ENCODE peak calls at places on chromosomes 2 and 18, in seven cellular contexts. One of them, this sample, is unnamed.

GRCh38 chr2:75622500-75622899 is 24.1 kb upstream of the MRPL19 start:
- DNase-seq in CD8-positive, alpha-beta T cell: no peak
- DNase-seq in upper lobe of right lung: no peak
- DNase-seq in colonic mucosa: no peak
- DNase-seq in IMR-90: no peak
- DNase-seq in caudate nucleus: no peak
- DNase-seq in SJSA1: no peak
- DNase-seq in this sample: no peak

GRCh38 chr2:226652983-226653765 is 146.4 kb downstream of the IRS1 start:
- DNase-seq in caudate nucleus: no peak
- DNase-seq in SJSA1: no peak
- DNase-seq in upper lobe of right lung: no peak
- DNase-seq in CD8-positive, alpha-beta T cell: no peak
- DNase-seq in colonic mucosa: no peak
- DNase-seq in IMR-90: peak
- DNase-seq in this sample: no peak

GRCh38 chr18:8052237-8052701 is 485.2 kb downstream of the PTPRM start:
- DNase-seq in IMR-90: peak
- DNase-seq in upper lobe of right lung: no peak
- DNase-seq in caudate nucleus: no peak
- DNase-seq in colonic mucosa: no peak
- DNase-seq in CD8-positive, alpha-beta T cell: no peak
- DNase-seq in SJSA1: no peak
- DNase-seq in this sample: no peak

GRCh38 chr2:11072550-11072949 is 82.7 kb upstream of the SLC66A3 start:
- DNase-seq in SJSA1: no peak
- DNase-seq in CD8-positive, alpha-beta T cell: no peak
- DNase-seq in upper lobe of right lung: no peak
- DNase-seq in IMR-90: no peak
- DNase-seq in caudate nucleus: no peak
- DNase-seq in colonic mucosa: no peak
- DNase-seq in this sample: no peak

GRCh38 chr2:143192085-143192484 is 62.9 kb downstream of the ARHGAP15 start:
- DNase-seq in caudate nucleus: no peak
- DNase-seq in CD8-positive, alpha-beta T cell: no peak
- DNase-seq in SJSA1: no peak
- DNase-seq in upper lobe of right lung: no peak
- DNase-seq in colonic mucosa: no peak
- DNase-seq in IMR-90: no peak
- DNase-seq in this sample: no peak

GRCh38 chr2:44479127-44479887 is 117.6 kb downstream of the CAMKMT start:
- DNase-seq in upper lobe of right lung: no peak
- DNase-seq in caudate nucleus: no peak
- DNase-seq in colonic mucosa: peak
- DNase-seq in IMR-90: peak
- DNase-seq in SJSA1: peak
- DNase-seq in CD8-positive, alpha-beta T cell: no peak
- DNase-seq in this sample: peak

GRCh38 chr2:214014551-214015230 is 396.2 kb upstream of the VWC2L start:
- DNase-seq in CD8-positive, alpha-beta T cell: no peak
- DNase-seq in colonic mucosa: no peak
- DNase-seq in caudate nucleus: no peak
- DNase-seq in SJSA1: no peak
- DNase-seq in IMR-90: peak
- DNase-seq in upper lobe of right lung: no peak
- DNase-seq in this sample: no peak

GRCh38 chr2:185291035-185291647 is 447.5 kb upstream of the FSIP2 start:
- DNase-seq in caudate nucleus: no peak
- DNase-seq in colonic mucosa: peak
- DNase-seq in IMR-90: peak
- DNase-seq in upper lobe of right lung: peak
- DNase-seq in SJSA1: peak
- DNase-seq in CD8-positive, alpha-beta T cell: no peak
- DNase-seq in this sample: peak

GRCh38 chr2:216057688-216058193 is 23.9 kb downstream of the PECR start:
- DNase-seq in upper lobe of right lung: peak
- DNase-seq in CD8-positive, alpha-beta T cell: peak
- DNase-seq in colonic mucosa: peak
- DNase-seq in caudate nucleus: no peak
- DNase-seq in IMR-90: peak
- DNase-seq in SJSA1: no peak
- DNase-seq in this sample: no peak

GRCh38 chr2:20578895-20579825 is 71.7 kb downstream of the HS1BP3 start:
- DNase-seq in IMR-90: peak
- DNase-seq in caudate nucleus: peak
- DNase-seq in upper lobe of right lung: peak
- DNase-seq in SJSA1: peak
- DNase-seq in CD8-positive, alpha-beta T cell: no peak
- DNase-seq in colonic mucosa: peak
- DNase-seq in this sample: no peak

GRCh38 chr2:85178154-85178553 is 45.0 kb downstream of the TCF7L1 start:
- DNase-seq in upper lobe of right lung: no peak
- DNase-seq in IMR-90: peak
- DNase-seq in CD8-positive, alpha-beta T cell: no peak
- DNase-seq in colonic mucosa: no peak
- DNase-seq in SJSA1: no peak
- DNase-seq in caudate nucleus: no peak
- DNase-seq in this sample: no peak

GRCh38 chr2:231455222-231455621 is 9.1 kb downstream of the NCL start:
- DNase-seq in colonic mucosa: no peak
- DNase-seq in SJSA1: no peak
- DNase-seq in CD8-positive, alpha-beta T cell: no peak
- DNase-seq in upper lobe of right lung: no peak
- DNase-seq in caudate nucleus: no peak
- DNase-seq in IMR-90: no peak
- DNase-seq in this sample: no peak

GRCh38 chr2:197927994-197928393 is 123.6 kb downstream of the PLCL1 start:
- DNase-seq in upper lobe of right lung: no peak
- DNase-seq in colonic mucosa: no peak
- DNase-seq in IMR-90: no peak
- DNase-seq in caudate nucleus: no peak
- DNase-seq in SJSA1: no peak
- DNase-seq in CD8-positive, alpha-beta T cell: no peak
- DNase-seq in this sample: no peak

GRCh38 chr18:37846996-37847395 is 281.4 kb upstream of the CELF4 start:
- DNase-seq in SJSA1: no peak
- DNase-seq in IMR-90: no peak
- DNase-seq in colonic mucosa: no peak
- DNase-seq in CD8-positive, alpha-beta T cell: no peak
- DNase-seq in caudate nucleus: no peak
- DNase-seq in upper lobe of right lung: no peak
- DNase-seq in this sample: no peak

GRCh38 chr2:104774631-104775030 is 79.3 kb upstream of the POU3F3 start:
- DNase-seq in colonic mucosa: no peak
- DNase-seq in upper lobe of right lung: no peak
- DNase-seq in IMR-90: no peak
- DNase-seq in caudate nucleus: no peak
- DNase-seq in CD8-positive, alpha-beta T cell: no peak
- DNase-seq in SJSA1: no peak
- DNase-seq in this sample: no peak

GRCh38 chr2:27241761-27242613 is 20.9 kb downstream of the SLC30A3 start:
- DNase-seq in colonic mucosa: no peak
- DNase-seq in SJSA1: no peak
- DNase-seq in upper lobe of right lung: no peak
- DNase-seq in IMR-90: no peak
- DNase-seq in CD8-positive, alpha-beta T cell: no peak
- DNase-seq in caudate nucleus: no peak
- DNase-seq in this sample: no peak

GRCh38 chr2:40097691-40098376 is 318.8 kb upstream of the THUMPD2 start:
- DNase-seq in CD8-positive, alpha-beta T cell: no peak
- DNase-seq in SJSA1: no peak
- DNase-seq in colonic mucosa: no peak
- DNase-seq in upper lobe of right lung: no peak
- DNase-seq in IMR-90: peak
- DNase-seq in caudate nucleus: no peak
- DNase-seq in this sample: no peak

GRCh38 chr2:55616509-55617159 is 788 bp downstream of the PPP4R3B start:
- DNase-seq in upper lobe of right lung: no peak
- DNase-seq in SJSA1: no peak
- DNase-seq in caudate nucleus: no peak
- DNase-seq in colonic mucosa: peak
- DNase-seq in CD8-positive, alpha-beta T cell: no peak
- DNase-seq in IMR-90: peak
- DNase-seq in this sample: no peak

GRCh38 chr2:62787381-62787780 is 81.9 kb downstream of the EHBP1 start:
- DNase-seq in SJSA1: no peak
- DNase-seq in IMR-90: peak
- DNase-seq in colonic mucosa: no peak
- DNase-seq in caudate nucleus: no peak
- DNase-seq in CD8-positive, alpha-beta T cell: no peak
- DNase-seq in upper lobe of right lung: no peak
- DNase-seq in this sample: no peak

GRCh38 chr2:137938204-137938603 is 26.1 kb upstream of the HNMT start:
- DNase-seq in colonic mucosa: no peak
- DNase-seq in IMR-90: peak
- DNase-seq in SJSA1: no peak
- DNase-seq in caudate nucleus: no peak
- DNase-seq in upper lobe of right lung: no peak
- DNase-seq in CD8-positive, alpha-beta T cell: no peak
- DNase-seq in this sample: no peak

GRCh38 chr2:37802899-37803379 is 122.1 kb upstream of the RMDN2 start:
- DNase-seq in colonic mucosa: no peak
- DNase-seq in SJSA1: peak
- DNase-seq in upper lobe of right lung: no peak
- DNase-seq in IMR-90: peak
- DNase-seq in CD8-positive, alpha-beta T cell: no peak
- DNase-seq in caudate nucleus: no peak
- DNase-seq in this sample: no peak

DNA sequence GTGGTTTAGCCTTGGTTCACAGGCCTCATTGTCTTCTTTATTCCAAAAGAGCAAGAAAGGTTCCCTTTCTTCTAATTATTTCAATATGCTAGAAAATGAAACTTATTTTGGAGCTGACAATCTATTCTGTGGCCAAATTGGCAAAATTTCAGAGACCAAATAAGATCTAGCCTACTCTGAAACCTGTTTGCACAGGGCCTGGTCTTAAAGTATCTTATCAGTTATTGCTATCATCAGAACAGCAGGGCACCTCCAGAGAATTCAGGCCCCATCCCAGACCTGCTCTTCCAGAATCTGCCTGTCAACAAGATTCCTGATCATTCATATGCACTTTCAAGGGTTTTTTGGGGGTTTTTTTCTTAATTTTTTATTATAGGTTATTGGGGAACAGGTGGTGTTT is 198.7 kb downstream of the ANAPC1 start:
- DNase-seq in caudate nucleus: no peak
- DNase-seq in IMR-90: no peak
- DNase-seq in SJSA1: no peak
- DNase-seq in upper lobe of right lung: no peak
- DNase-seq in colonic mucosa: no peak
- DNase-seq in CD8-positive, alpha-beta T cell: no peak
- DNase-seq in this sample: no peak
- H3K27ac ChIP-seq in caudate nucleus: no peak
- H3K27ac ChIP-seq in IMR-90: no peak
- H3K27ac ChIP-seq in SJSA1: no peak
- H3K27ac ChIP-seq in upper lobe of right lung: no peak
- H3K27ac ChIP-seq in colonic mucosa: no peak
- H3K27ac ChIP-seq in CD8-positive, alpha-beta T cell: no peak
- H3K27ac ChIP-seq in this sample: no peak

GRCh38 chr2:54546925-54547324 is 90.8 kb downstream of the SPTBN1 start:
- DNase-seq in CD8-positive, alpha-beta T cell: no peak
- DNase-seq in caudate nucleus: no peak
- DNase-seq in colonic mucosa: no peak
- DNase-seq in SJSA1: no peak
- DNase-seq in IMR-90: no peak
- DNase-seq in upper lobe of right lung: no peak
- DNase-seq in this sample: no peak

GRCh38 chr2:54543736-54544396 is 87.7 kb downstream of the SPTBN1 start:
- DNase-seq in SJSA1: no peak
- DNase-seq in IMR-90: no peak
- DNase-seq in colonic mucosa: no peak
- DNase-seq in CD8-positive, alpha-beta T cell: no peak
- DNase-seq in upper lobe of right lung: no peak
- DNase-seq in caudate nucleus: no peak
- DNase-seq in this sample: no peak

GRCh38 chr2:54545700-54546450 is 89.7 kb downstream of the SPTBN1 start:
- DNase-seq in colonic mucosa: no peak
- DNase-seq in caudate nucleus: no peak
- DNase-seq in CD8-positive, alpha-beta T cell: no peak
- DNase-seq in IMR-90: peak
- DNase-seq in SJSA1: no peak
- DNase-seq in upper lobe of right lung: no peak
- DNase-seq in this sample: no peak

GRCh38 chr2:54549430-54549829 is 93.3 kb downstream of the SPTBN1 start:
- DNase-seq in upper lobe of right lung: no peak
- DNase-seq in CD8-positive, alpha-beta T cell: no peak
- DNase-seq in SJSA1: no peak
- DNase-seq in caudate nucleus: no peak
- DNase-seq in colonic mucosa: no peak
- DNase-seq in IMR-90: no peak
- DNase-seq in this sample: no peak

DNA sequence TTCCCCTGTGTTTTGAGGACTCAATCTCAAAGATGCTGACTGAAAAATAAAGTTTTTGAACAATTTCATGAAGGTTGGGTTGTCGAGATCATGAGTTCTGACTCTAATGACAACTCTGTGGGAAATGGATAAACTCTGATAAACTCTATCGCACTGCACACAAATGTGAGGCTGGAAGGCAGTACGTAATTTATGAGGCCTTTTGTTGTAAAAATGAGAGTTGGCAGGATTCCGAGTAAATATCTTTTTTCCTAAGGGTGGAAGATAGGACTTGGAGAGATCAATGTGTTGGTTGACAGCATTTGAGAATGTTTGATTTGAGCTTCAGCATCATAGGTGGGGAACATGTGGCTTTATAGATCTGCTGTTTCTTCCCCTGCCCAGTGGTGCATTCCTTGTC is 90.4 kb downstream of the SPTBN1 start:
- DNase-seq in caudate nucleus: no peak
- DNase-seq in colonic mucosa: no peak
- DNase-seq in CD8-positive, alpha-beta T cell: no peak
- DNase-seq in SJSA1: no peak
- DNase-seq in upper lobe of right lung: no peak
- DNase-seq in IMR-90: no peak
- DNase-seq in this sample: no peak
- H3K27ac ChIP-seq in caudate nucleus: no peak
- H3K27ac ChIP-seq in colonic mucosa: peak
- H3K27ac ChIP-seq in CD8-positive, alpha-beta T cell: no peak
- H3K27ac ChIP-seq in SJSA1: no peak
- H3K27ac ChIP-seq in upper lobe of right lung: no peak
- H3K27ac ChIP-seq in IMR-90: no peak
- H3K27ac ChIP-seq in this sample: no peak

GRCh38 chr2:161171595-161171929 is 11.3 kb downstream of the TANK start:
- DNase-seq in IMR-90: no peak
- DNase-seq in colonic mucosa: no peak
- DNase-seq in CD8-positive, alpha-beta T cell: no peak
- DNase-seq in upper lobe of right lung: no peak
- DNase-seq in caudate nucleus: no peak
- DNase-seq in SJSA1: no peak
- DNase-seq in this sample: no peak
- H3K27ac ChIP-seq in IMR-90: no peak
- H3K27ac ChIP-seq in colonic mucosa: no peak
- H3K27ac ChIP-seq in CD8-positive, alpha-beta T cell: no peak
- H3K27ac ChIP-seq in upper lobe of right lung: peak
- H3K27ac ChIP-seq in caudate nucleus: no peak
- H3K27ac ChIP-seq in SJSA1: no peak
- H3K27ac ChIP-seq in this sample: no peak

DNA sequence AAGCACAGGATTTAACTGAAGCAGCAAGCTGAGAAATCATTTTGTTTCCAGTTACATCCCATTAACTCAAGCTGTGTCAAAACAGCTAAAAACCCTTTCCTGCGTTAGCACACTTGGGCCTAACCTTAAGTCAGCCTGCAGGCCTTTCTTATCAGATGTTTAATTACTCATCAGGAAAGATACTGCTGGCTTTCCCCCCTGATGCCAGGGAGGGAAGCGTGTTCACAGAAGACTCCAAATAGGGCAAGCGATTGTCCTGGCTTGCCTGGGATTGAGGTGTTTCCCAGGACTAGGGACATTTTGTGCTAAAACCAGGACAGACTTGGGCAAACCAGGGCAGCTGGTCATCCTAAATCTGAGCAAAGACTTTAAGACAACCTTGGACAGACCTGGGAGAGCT is 101.0 kb downstream of the SPRED2 start:
- DNase-seq in IMR-90: peak
- DNase-seq in caudate nucleus: no peak
- DNase-seq in SJSA1: no peak
- DNase-seq in CD8-positive, alpha-beta T cell: no peak
- DNase-seq in upper lobe of right lung: no peak
- DNase-seq in colonic mucosa: no peak
- DNase-seq in this sample: peak
- H3K27ac ChIP-seq in IMR-90: no peak
- H3K27ac ChIP-seq in caudate nucleus: no peak
- H3K27ac ChIP-seq in SJSA1: no peak
- H3K27ac ChIP-seq in CD8-positive, alpha-beta T cell: no peak
- H3K27ac ChIP-seq in upper lobe of right lung: no peak
- H3K27ac ChIP-seq in colonic mucosa: no peak
- H3K27ac ChIP-seq in this sample: no peak

This sample was measured in WERI-Rb-1.